ENCODE peak calls at places on chromosomes 6 and 20, in seven cellular contexts. F is neural progenitor cell, Q is coronary artery, S is MM.1S, N is GM12865, D is HCT116, O is astrocyte of the spinal cord. H is an unnamed sample.

GRCh38 chr6:170372380-170373325 is 66.1 kb downstream of the FAM120B start:
- DNase-seq in Q (no peak), N (no peak), S (no peak), F (no peak), D (no peak), O (no peak), H (no peak)

GRCh38 chr6:166520905-166521834 is 65.3 kb downstream of the RAMACL start:
- DNase-seq in Q (no peak), D (no peak), S (no peak), N (no peak), F (no peak), O (peak; percentile 62), H (no peak)

GRCh38 chr6:43296780-43297494 is 1.1 kb upstream of the SLC22A7 start:
- DNase-seq in F (peak; percentile 35), Q (no peak), O (no peak), S (no peak), N (no peak), D (no peak), H (no peak)

GRCh38 chr6:36685198-36685919 is 6.8 kb downstream of the CDKN1A start:
- DNase-seq in Q (no peak), N (no peak), S (no peak), F (no peak), O (no peak), D (no peak), H (no peak)

GRCh38 chr20:34495307-34495706 is 20.9 kb upstream of the DYNLRB1 start:
- DNase-seq in F (no peak), O (no peak), D (no peak), N (no peak), S (no peak), Q (no peak), H (no peak)

GRCh38 chr6:71412559-71412958 is 123.9 kb downstream of the OGFRL1 start:
- DNase-seq in F (peak; percentile 11), N (no peak), D (no peak), O (peak; percentile 41), Q (no peak), S (no peak), H (no peak)

GRCh38 chr6:134034951-134035822 is 17.2 kb downstream of the SLC2A12 start:
- DNase-seq in N (no peak), D (peak; percentile 38), O (peak; percentile 42), S (no peak), F (no peak), Q (no peak), H (no peak)

GRCh38 chr20:16821211-16822089 is 73.3 kb downstream of the OTOR start:
- DNase-seq in N (peak; percentile 53), S (peak; percentile 36), Q (no peak), D (peak; percentile 31), F (peak; percentile 68), O (peak; percentile 7), H (no peak)

GRCh38 chr6:163585932-163586437 is 171.5 kb downstream of the QKI start:
- DNase-seq in Q (peak; percentile 84), S (no peak), D (peak; percentile 60), O (peak; percentile 94), F (no peak), N (no peak), H (no peak)

GRCh38 chr6:127877231-127877630 is 23.6 kb downstream of the THEMIS start:
- DNase-seq in D (no peak), Q (no peak), N (no peak), O (no peak), F (no peak), S (no peak), H (no peak)

GRCh38 chr20:24116611-24117010 is 128.0 kb upstream of the GGTLC1 start:
- DNase-seq in F (no peak), N (no peak), S (no peak), Q (no peak), D (no peak), O (no peak), H (no peak)

GRCh38 chr20:57043669-57044268 is 222.7 kb downstream of the BMP7 start:
- DNase-seq in F (no peak), S (no peak), O (no peak), N (no peak), D (no peak), Q (no peak), H (no peak)

GRCh38 chr6:21679761-21680265 is 86.3 kb downstream of the SOX4 start:
- DNase-seq in O (peak; percentile 87), S (no peak), Q (no peak), F (no peak), D (no peak), N (no peak), H (no peak)

GRCh38 chr20:25023316-25023715 is 30.8 kb upstream of the APMAP start:
- DNase-seq in Q (no peak), F (no peak), O (no peak), S (no peak), D (no peak), N (no peak), H (no peak)

GRCh38 chr20:6660441-6660840 is 107.0 kb upstream of the BMP2 start:
- DNase-seq in S (no peak), O (no peak), F (no peak), D (no peak), Q (no peak), N (no peak), H (no peak)

GRCh38 chr6:147166360-147166944 is 37.8 kb upstream of the STXBP5 start:
- DNase-seq in N (no peak), O (peak; percentile 30), D (no peak), F (no peak), S (no peak), Q (no peak), H (no peak)

GRCh38 chr6:130625825-130626500 is 201.2 kb upstream of the SMLR1 start:
- DNase-seq in S (no peak), D (peak; percentile 71), F (no peak), N (peak; percentile 70), O (peak; percentile 72), Q (no peak), H (no peak)

GRCh38 chr6:20712011-20712410 is 177.8 kb downstream of the CDKAL1 start:
- DNase-seq in Q (no peak), O (no peak), N (no peak), S (no peak), D (no peak), F (no peak), H (no peak)

GRCh38 chr20:19540401-19540800 is 217.7 kb upstream of the RIN2 start:
- DNase-seq in S (no peak), O (no peak), Q (no peak), F (no peak), D (no peak), N (no peak), H (no peak)

GRCh38 chr6:117908246-117909107 is 1.4 kb downstream of the SLC35F1 start:
- DNase-seq in O (no peak), Q (no peak), S (no peak), F (peak; percentile 52), D (no peak), N (no peak), H (no peak)
- H3K4me3 ChIP-seq in O (peak overlapping the region; percentile 21), Q (peak overlapping the region; percentile 80), S (peak overlapping the region; percentile 68), F (peak overlapping the region; percentile 98), D (no peak overlapping the region), N (no peak overlapping the region), H (peak overlapping the region; percentile 21)

DNA sequence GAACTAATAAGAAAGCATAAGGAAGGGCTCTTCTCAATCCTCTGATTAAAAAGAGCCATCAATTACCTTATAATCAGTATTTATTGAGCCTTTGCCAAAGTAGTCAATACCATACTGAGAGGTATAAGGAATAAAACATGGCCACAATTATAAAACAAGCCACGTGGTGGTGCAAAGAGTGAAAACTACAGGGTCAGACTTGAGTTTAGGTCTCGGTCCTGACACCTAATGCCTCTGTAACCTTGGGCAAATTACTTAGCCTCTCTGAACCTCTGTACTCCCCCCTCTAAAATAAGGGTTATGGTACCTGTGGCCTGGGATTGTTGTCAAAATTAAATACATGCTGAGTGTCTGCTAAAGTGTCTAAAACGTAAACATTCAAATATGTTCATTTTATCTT is 11.8 kb downstream of the TRIM10 start:
- DNase-seq in N (no peak), Q (no peak), F (no peak), O (no peak), S (no peak), D (no peak), H (no peak)
- TF ChIP-seq CTCF in N (no peak), Q (no peak), F (no peak), O (no peak), S (no peak), D (no peak), H (peak; percentile 3)

GRCh38 chr6:16749516-16750485 is 11.5 kb downstream of the ATXN1 start:
- DNase-seq in Q (no peak), F (no peak), D (no peak), N (no peak), S (no peak), O (no peak), H (no peak)

GRCh38 chr6:16743661-16744210 is 17.5 kb downstream of the ATXN1 start:
- DNase-seq in O (no peak), N (no peak), S (no peak), D (no peak), F (no peak), Q (no peak), H (no peak)

GRCh38 chr6:16747232-16748027 is 13.8 kb downstream of the ATXN1 start:
- DNase-seq in S (no peak), D (no peak), N (no peak), Q (no peak), F (no peak), O (peak; percentile 61), H (no peak)

GRCh38 chr6:16748028-16748319 is 13.3 kb downstream of the ATXN1 start:
- DNase-seq in D (no peak), S (no peak), N (no peak), F (no peak), O (no peak), Q (no peak), H (no peak)

DNA sequence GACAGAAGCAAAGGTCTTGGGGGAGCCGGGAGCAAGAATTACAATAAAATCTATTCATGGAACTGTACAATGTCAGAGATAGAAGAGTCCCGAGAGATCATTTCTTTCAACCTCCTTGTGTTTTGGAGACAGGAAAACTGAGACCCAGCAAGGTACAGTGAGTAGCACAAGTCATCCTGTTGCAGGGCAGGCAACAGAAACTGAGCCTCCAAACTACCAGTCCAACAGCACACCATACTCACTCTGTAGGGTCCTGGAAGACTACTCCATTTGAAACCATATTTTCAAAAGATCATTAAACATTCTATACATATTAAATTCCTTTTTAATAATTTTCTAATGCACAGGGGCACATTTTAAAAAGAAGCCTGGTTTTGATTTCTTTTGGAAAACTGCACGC is 14.4 kb downstream of the ATXN1 start:
- DNase-seq in O (no peak), D (no peak), N (no peak), Q (no peak), S (no peak), F (no peak), H (no peak)
- H3K4me3 ChIP-seq in O (no peak overlapping the region), D (no peak overlapping the region), N (no peak overlapping the region), Q (peak overlapping the region; percentile 21), S (no peak overlapping the region), F (no peak overlapping the region), H (no peak overlapping the region)

GRCh38 chr6:160519603-160520042 is 144.5 kb downstream of the LPA start:
- DNase-seq in F (no peak), S (peak; percentile 54), D (peak; percentile 22), Q (no peak), O (no peak), N (no peak), H (no peak)
- TF ChIP-seq CTCF in F (peak; percentile 98), S (peak; percentile 72), D (peak; percentile 86), Q (peak; percentile 92), O (peak; percentile 93), N (peak; percentile 94), H (peak; percentile 88)

GRCh38 chr6:88535296-88535695 is 369.1 kb upstream of the CNR1 start:
- DNase-seq in S (no peak), D (no peak), Q (no peak), N (peak; percentile 31), O (no peak), F (no peak), H (no peak)
- H3K4me3 ChIP-seq in S (no peak overlapping the region), D (no peak overlapping the region), Q (no peak overlapping the region), N (no peak overlapping the region), O (no peak overlapping the region), F (no peak overlapping the region), H (no peak overlapping the region)